ENCODE peak calls at places on chromosomes 4 and X, in six cellular contexts. One of them, this sample, is unnamed.

GRCh38 chr4:76949293-76950051 is at the start of gene SEPTIN11:
- DNase-seq in left ventricle myocardium inferior: peak
- DNase-seq in AG09309: peak
- DNase-seq in RWPE1: peak
- DNase-seq in H1: peak
- DNase-seq in mammary epithelial cell: peak
- DNase-seq in this sample: peak

GRCh38 chr4:184536881-184537248 is 62.5 kb upstream of the IRF2 start:
- DNase-seq in mammary epithelial cell: no peak
- DNase-seq in H1: no peak
- DNase-seq in RWPE1: no peak
- DNase-seq in left ventricle myocardium inferior: no peak
- DNase-seq in AG09309: no peak
- DNase-seq in this sample: no peak

GRCh38 chr4:82429728-82430192 is 502 bp downstream of the HNRNPDL start:
- DNase-seq in RWPE1: peak
- DNase-seq in H1: no peak
- DNase-seq in left ventricle myocardium inferior: no peak
- DNase-seq in AG09309: no peak
- DNase-seq in mammary epithelial cell: peak
- DNase-seq in this sample: no peak

GRCh38 chr4:92255920-92256244 is 47.9 kb upstream of the GRID2 start:
- DNase-seq in H1: no peak
- DNase-seq in mammary epithelial cell: no peak
- DNase-seq in left ventricle myocardium inferior: no peak
- DNase-seq in AG09309: no peak
- DNase-seq in RWPE1: no peak
- DNase-seq in this sample: no peak

GRCh38 chrX:131262200-131262599 is 26.9 kb downstream of the IGSF1 start:
- DNase-seq in mammary epithelial cell: no peak
- DNase-seq in left ventricle myocardium inferior: no peak
- DNase-seq in RWPE1: no peak
- DNase-seq in AG09309: no peak
- DNase-seq in H1: no peak
- DNase-seq in this sample: no peak

GRCh38 chr4:32909722-32910121 is 2189.6 kb downstream of the PCDH7 start:
- DNase-seq in left ventricle myocardium inferior: no peak
- DNase-seq in H1: no peak
- DNase-seq in AG09309: no peak
- DNase-seq in RWPE1: no peak
- DNase-seq in mammary epithelial cell: no peak
- DNase-seq in this sample: no peak

GRCh38 chr4:80266902-80267380 is 477 bp downstream of the FGF5 start:
- DNase-seq in mammary epithelial cell: peak
- DNase-seq in AG09309: no peak
- DNase-seq in RWPE1: peak
- DNase-seq in left ventricle myocardium inferior: no peak
- DNase-seq in H1: no peak
- DNase-seq in this sample: no peak

GRCh38 chr4:145679520-145679919 is 426 bp upstream of the C4orf51 start:
- DNase-seq in RWPE1: peak
- DNase-seq in mammary epithelial cell: peak
- DNase-seq in H1: no peak
- DNase-seq in AG09309: peak
- DNase-seq in left ventricle myocardium inferior: peak
- DNase-seq in this sample: peak

GRCh38 chr4:95215991-95216605 is 332.7 kb downstream of the UNC5C start:
- DNase-seq in mammary epithelial cell: no peak
- DNase-seq in left ventricle myocardium inferior: no peak
- DNase-seq in H1: no peak
- DNase-seq in AG09309: no peak
- DNase-seq in RWPE1: no peak
- DNase-seq in this sample: no peak

GRCh38 chr4:140754918-140755810 is 1.0 kb downstream of the TBC1D9 start:
- DNase-seq in H1: no peak
- DNase-seq in AG09309: no peak
- DNase-seq in RWPE1: no peak
- DNase-seq in mammary epithelial cell: no peak
- DNase-seq in left ventricle myocardium inferior: no peak
- DNase-seq in this sample: no peak

GRCh38 chr4:184746532-184746870 is 12.6 kb upstream of the CENPU start:
- DNase-seq in left ventricle myocardium inferior: no peak
- DNase-seq in mammary epithelial cell: peak
- DNase-seq in H1: no peak
- DNase-seq in AG09309: peak
- DNase-seq in RWPE1: peak
- DNase-seq in this sample: peak

GRCh38 chrX:101411984-101412383 is 4.0 kb downstream of the HNRNPH2 start:
- DNase-seq in left ventricle myocardium inferior: no peak
- DNase-seq in AG09309: no peak
- DNase-seq in H1: no peak
- DNase-seq in RWPE1: no peak
- DNase-seq in mammary epithelial cell: no peak
- DNase-seq in this sample: no peak

GRCh38 chr4:55121246-55121645 is 4.1 kb downstream of the KDR start:
- DNase-seq in RWPE1: no peak
- DNase-seq in mammary epithelial cell: no peak
- DNase-seq in AG09309: no peak
- DNase-seq in left ventricle myocardium inferior: no peak
- DNase-seq in H1: no peak
- DNase-seq in this sample: no peak

GRCh38 chr4:73869130-73870055 is at the start of gene CXCL1:
- DNase-seq in H1: peak
- DNase-seq in left ventricle myocardium inferior: peak
- DNase-seq in AG09309: no peak
- DNase-seq in mammary epithelial cell: peak
- DNase-seq in RWPE1: peak
- DNase-seq in this sample: no peak

GRCh38 chrX:30831082-30831481 is 58.0 kb downstream of the TAB3 start:
- DNase-seq in left ventricle myocardium inferior: no peak
- DNase-seq in mammary epithelial cell: no peak
- DNase-seq in AG09309: no peak
- DNase-seq in H1: peak
- DNase-seq in RWPE1: no peak
- DNase-seq in this sample: no peak

GRCh38 chr4:80434238-80434637 is 98.7 kb downstream of the CFAP299 start:
- DNase-seq in left ventricle myocardium inferior: no peak
- DNase-seq in AG09309: peak
- DNase-seq in H1: no peak
- DNase-seq in mammary epithelial cell: no peak
- DNase-seq in RWPE1: no peak
- DNase-seq in this sample: no peak

GRCh38 chr4:22515145-22515887 is 550 bp downstream of the ADGRA3 start:
- DNase-seq in AG09309: no peak
- DNase-seq in RWPE1: peak
- DNase-seq in H1: peak
- DNase-seq in left ventricle myocardium inferior: peak
- DNase-seq in mammary epithelial cell: peak
- DNase-seq in this sample: peak

GRCh38 chr4:37573566-37573965 is 112.6 kb downstream of the RELL1 start:
- DNase-seq in AG09309: no peak
- DNase-seq in H1: no peak
- DNase-seq in RWPE1: no peak
- DNase-seq in left ventricle myocardium inferior: no peak
- DNase-seq in mammary epithelial cell: no peak
- DNase-seq in this sample: no peak

GRCh38 chr4:86449746-86450145 is 89.9 kb upstream of the MAPK10 start:
- DNase-seq in H1: no peak
- DNase-seq in left ventricle myocardium inferior: no peak
- DNase-seq in mammary epithelial cell: no peak
- DNase-seq in AG09309: no peak
- DNase-seq in RWPE1: no peak
- DNase-seq in this sample: no peak

GRCh38 chrX:85037114-85037513 is 33.4 kb downstream of the APOOL start:
- DNase-seq in H1: no peak
- DNase-seq in mammary epithelial cell: peak
- DNase-seq in AG09309: no peak
- DNase-seq in left ventricle myocardium inferior: no peak
- DNase-seq in RWPE1: no peak
- DNase-seq in this sample: no peak

GRCh38 chrX:131728295-131729145 is 184.6 kb downstream of the OR13H1 start:
- DNase-seq in H1: no peak
- DNase-seq in RWPE1: no peak
- DNase-seq in left ventricle myocardium inferior: no peak
- DNase-seq in mammary epithelial cell: peak
- DNase-seq in AG09309: peak
- DNase-seq in this sample: peak

GRCh38 chrX:48945517-48946348 is 11.7 kb downstream of the OTUD5 start:
- DNase-seq in RWPE1: peak
- DNase-seq in AG09309: no peak
- DNase-seq in mammary epithelial cell: peak
- DNase-seq in left ventricle myocardium inferior: peak
- DNase-seq in H1: peak
- DNase-seq in this sample: no peak

GRCh38 chr4:143253156-143253555 is 68.4 kb downstream of the USP38 start:
- DNase-seq in AG09309: no peak
- DNase-seq in RWPE1: no peak
- DNase-seq in mammary epithelial cell: peak
- DNase-seq in left ventricle myocardium inferior: no peak
- DNase-seq in H1: no peak
- DNase-seq in this sample: no peak

GRCh38 chr4:141620715-141621114 is 15.7 kb upstream of the IL15 start:
- DNase-seq in mammary epithelial cell: no peak
- DNase-seq in AG09309: no peak
- DNase-seq in RWPE1: no peak
- DNase-seq in H1: no peak
- DNase-seq in left ventricle myocardium inferior: no peak
- DNase-seq in this sample: no peak

DNA sequence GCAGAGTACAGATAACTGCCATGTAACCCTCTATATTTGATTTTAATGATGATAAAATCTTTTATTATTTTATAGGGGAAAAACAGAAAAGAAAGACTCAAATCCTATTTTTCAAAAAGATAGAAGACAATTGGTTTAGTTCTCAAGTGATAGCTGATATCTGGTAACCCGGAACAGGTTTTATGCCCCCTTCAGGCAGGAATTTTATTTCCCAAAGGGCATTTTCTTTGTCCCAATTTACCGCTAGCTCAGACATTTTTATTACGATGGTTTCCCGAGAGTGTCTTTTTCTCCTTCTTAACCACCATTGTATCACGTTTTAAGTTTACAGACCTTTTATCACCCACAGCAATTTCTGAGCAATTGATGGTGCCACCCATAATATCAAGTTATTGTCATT is 204.9 kb upstream of the VCX start:
- DNase-seq in left ventricle myocardium inferior: no peak
- DNase-seq in H1: no peak
- DNase-seq in AG09309: no peak
- DNase-seq in mammary epithelial cell: no peak
- DNase-seq in RWPE1: no peak
- DNase-seq in this sample: no peak
- TF ChIP-seq CTCF in left ventricle myocardium inferior: no peak
- TF ChIP-seq CTCF in H1: peak
- TF ChIP-seq CTCF in AG09309: no peak
- TF ChIP-seq CTCF in mammary epithelial cell: no peak
- TF ChIP-seq CTCF in RWPE1: no peak
- TF ChIP-seq CTCF in this sample: no peak

GRCh38 chr4:75549019-75549418 is 6.8 kb upstream of the ODAPH start:
- DNase-seq in H1: no peak
- DNase-seq in mammary epithelial cell: peak
- DNase-seq in RWPE1: no peak
- DNase-seq in left ventricle myocardium inferior: no peak
- DNase-seq in AG09309: no peak
- DNase-seq in this sample: no peak

GRCh38 chr4:75545526-75545925 is 10.3 kb upstream of the ODAPH start:
- DNase-seq in AG09309: peak
- DNase-seq in mammary epithelial cell: peak
- DNase-seq in H1: no peak
- DNase-seq in RWPE1: no peak
- DNase-seq in left ventricle myocardium inferior: no peak
- DNase-seq in this sample: peak

GRCh38 chr4:75552452-75552851 is 3.4 kb upstream of the ODAPH start:
- DNase-seq in left ventricle myocardium inferior: no peak
- DNase-seq in RWPE1: no peak
- DNase-seq in AG09309: no peak
- DNase-seq in mammary epithelial cell: no peak
- DNase-seq in H1: no peak
- DNase-seq in this sample: no peak

GRCh38 chr4:75544870-75545269 is 11.0 kb upstream of the ODAPH start:
- DNase-seq in H1: no peak
- DNase-seq in mammary epithelial cell: no peak
- DNase-seq in left ventricle myocardium inferior: no peak
- DNase-seq in RWPE1: no peak
- DNase-seq in AG09309: no peak
- DNase-seq in this sample: no peak

GRCh38 chr4:75547647-75548387 is 8.0 kb upstream of the ODAPH start:
- DNase-seq in left ventricle myocardium inferior: peak
- DNase-seq in mammary epithelial cell: no peak
- DNase-seq in RWPE1: no peak
- DNase-seq in AG09309: no peak
- DNase-seq in H1: no peak
- DNase-seq in this sample: no peak
- TF ChIP-seq CTCF in left ventricle myocardium inferior: no peak
- TF ChIP-seq CTCF in mammary epithelial cell: no peak
- TF ChIP-seq CTCF in RWPE1: no peak
- TF ChIP-seq CTCF in AG09309: no peak
- TF ChIP-seq CTCF in H1: no peak
- TF ChIP-seq CTCF in this sample: no peak

DNA sequence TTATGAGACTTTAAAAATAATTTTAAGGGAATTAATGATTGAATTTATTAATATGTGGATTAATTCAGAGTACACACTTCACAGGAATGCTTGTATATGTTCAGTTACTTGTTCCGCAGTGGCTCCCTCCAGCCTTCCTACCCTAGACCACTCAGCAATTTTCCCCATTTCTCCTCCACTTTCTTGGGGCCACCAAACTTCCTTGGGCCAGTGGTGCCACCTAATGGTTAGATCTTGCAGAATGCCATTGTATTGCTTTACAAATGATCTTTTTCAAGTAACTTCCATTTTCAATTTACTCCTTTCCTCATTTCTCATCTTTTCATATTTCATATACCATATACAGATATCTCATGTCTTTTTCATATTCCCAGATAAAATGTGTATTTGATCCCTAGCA is 3.6 kb upstream of the RNF175 start:
- DNase-seq in RWPE1: peak
- DNase-seq in left ventricle myocardium inferior: no peak
- DNase-seq in AG09309: no peak
- DNase-seq in mammary epithelial cell: no peak
- DNase-seq in H1: peak
- DNase-seq in this sample: no peak
- TF ChIP-seq CTCF in RWPE1: peak
- TF ChIP-seq CTCF in left ventricle myocardium inferior: no peak
- TF ChIP-seq CTCF in AG09309: peak
- TF ChIP-seq CTCF in mammary epithelial cell: peak
- TF ChIP-seq CTCF in H1: peak
- TF ChIP-seq CTCF in this sample: peak

DNA sequence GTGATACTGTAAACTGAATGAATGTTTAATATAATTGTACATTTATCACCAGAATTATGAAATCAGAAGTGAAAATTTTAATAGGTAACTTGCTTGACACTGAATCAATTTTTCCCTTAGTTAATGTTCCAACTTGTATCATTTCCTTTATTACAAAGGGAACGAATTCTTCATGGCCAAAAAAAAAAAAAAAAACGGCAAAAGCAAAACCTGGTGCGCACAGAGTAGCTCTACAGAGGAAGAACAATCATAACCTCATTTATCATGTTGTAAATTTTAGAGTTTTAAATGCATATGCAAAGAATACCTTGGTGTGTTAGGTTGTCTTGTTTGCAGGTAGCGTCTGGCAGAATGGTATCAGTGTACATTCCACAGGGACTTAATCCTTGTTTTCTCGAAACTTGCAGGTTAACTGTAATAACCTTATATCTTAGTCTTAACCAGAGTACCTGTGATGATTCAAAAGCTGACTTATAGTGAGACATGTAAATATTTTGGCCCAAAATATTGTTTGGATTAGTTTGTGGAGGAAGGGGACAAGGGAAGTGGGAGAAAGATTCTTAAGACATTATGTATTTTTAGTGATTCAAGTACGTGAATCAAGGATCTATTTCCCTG is 70.0 kb downstream of the NPNT start:
- DNase-seq in mammary epithelial cell: peak
- DNase-seq in RWPE1: peak
- DNase-seq in H1: no peak
- DNase-seq in AG09309: no peak
- DNase-seq in left ventricle myocardium inferior: no peak
- DNase-seq in this sample: no peak
- TF ChIP-seq CTCF in mammary epithelial cell: no peak
- TF ChIP-seq CTCF in RWPE1: no peak
- TF ChIP-seq CTCF in H1: no peak
- TF ChIP-seq CTCF in AG09309: no peak
- TF ChIP-seq CTCF in left ventricle myocardium inferior: no peak
- TF ChIP-seq CTCF in this sample: no peak

This sample was measured in astrocyte of the cerebellum.